ENCODE peak calls at places on chromosomes 11 and 22, in five cellular contexts. One of them, this sample, is unnamed.
A peak's percentile ranks its signal among the peaks of the same experiment; 100 is the strongest.

GRCh38 chr11:808427-809286 is 1.1 kb upstream of the RPLP2 start:
- DNase-seq in NCI-H82: peak; percentile 39
- DNase-seq in substantia nigra: no peak
- DNase-seq in A549: no peak
- DNase-seq in thoracic aorta: no peak
- DNase-seq in this sample: no peak

GRCh38 chr11:133922078-133922870 is 34.5 kb downstream of the IGSF9B start:
- DNase-seq in NCI-H82: no peak
- DNase-seq in substantia nigra: no peak
- DNase-seq in A549: no peak
- DNase-seq in thoracic aorta: no peak
- DNase-seq in this sample: no peak

GRCh38 chr11:15770798-15771414 is 585.4 kb downstream of the SOX6 start:
- DNase-seq in NCI-H82: peak; percentile 53
- DNase-seq in substantia nigra: no peak
- DNase-seq in A549: peak; percentile 36
- DNase-seq in thoracic aorta: no peak
- DNase-seq in this sample: no peak

GRCh38 chr22:39144101-39144815 is 8.2 kb downstream of the CBX7 start:
- DNase-seq in NCI-H82: no peak
- DNase-seq in substantia nigra: no peak
- DNase-seq in A549: no peak
- DNase-seq in thoracic aorta: no peak
- DNase-seq in this sample: no peak

GRCh38 chr11:69387409-69387885 is 93.5 kb downstream of the MYEOV start:
- DNase-seq in NCI-H82: no peak
- DNase-seq in substantia nigra: no peak
- DNase-seq in A549: no peak
- DNase-seq in thoracic aorta: no peak
- DNase-seq in this sample: no peak

GRCh38 chr11:64713781-64714363 is 9.1 kb downstream of the NRXN2 start:
- DNase-seq in NCI-H82: no peak
- DNase-seq in substantia nigra: no peak
- DNase-seq in A549: no peak
- DNase-seq in thoracic aorta: no peak
- DNase-seq in this sample: no peak

GRCh38 chr11:65856689-65857499 is 1.1 kb downstream of the CFL1 start:
- DNase-seq in NCI-H82: peak; percentile 68
- DNase-seq in substantia nigra: peak; percentile 76
- DNase-seq in A549: peak; percentile 81
- DNase-seq in thoracic aorta: no peak
- DNase-seq in this sample: peak; percentile 87

GRCh38 chr11:131874070-131874469 is 503.7 kb downstream of the NTM start:
- DNase-seq in NCI-H82: no peak
- DNase-seq in substantia nigra: no peak
- DNase-seq in A549: no peak
- DNase-seq in thoracic aorta: no peak
- DNase-seq in this sample: no peak

GRCh38 chr11:126518996-126519351 is 163.5 kb downstream of the ST3GAL4 start:
- DNase-seq in NCI-H82: no peak
- DNase-seq in substantia nigra: no peak
- DNase-seq in A549: no peak
- DNase-seq in thoracic aorta: no peak
- DNase-seq in this sample: no peak

GRCh38 chr11:125079151-125079877 is 16.2 kb downstream of the SLC37A2 start:
- DNase-seq in NCI-H82: no peak
- DNase-seq in substantia nigra: no peak
- DNase-seq in A549: no peak
- DNase-seq in thoracic aorta: no peak
- DNase-seq in this sample: no peak

GRCh38 chr22:45688606-45689080 is 17.0 kb downstream of the ATXN10 start:
- DNase-seq in NCI-H82: no peak
- DNase-seq in substantia nigra: no peak
- DNase-seq in A549: peak; percentile 94
- DNase-seq in thoracic aorta: no peak
- DNase-seq in this sample: no peak

GRCh38 chr22:38034278-38034882 is 22.8 kb upstream of the PICK1 start:
- DNase-seq in NCI-H82: peak; percentile 26
- DNase-seq in substantia nigra: peak; percentile 85
- DNase-seq in A549: peak; percentile 82
- DNase-seq in thoracic aorta: peak; percentile 57
- DNase-seq in this sample: peak; percentile 52

GRCh38 chr22:48752451-48753380 is 1075.0 kb downstream of the BRD1 start:
- DNase-seq in NCI-H82: no peak
- DNase-seq in substantia nigra: no peak
- DNase-seq in A549: no peak
- DNase-seq in thoracic aorta: no peak
- DNase-seq in this sample: peak; percentile 18

GRCh38 chr11:33864479-33864878 is 27.4 kb downstream of the LMO2 start:
- DNase-seq in NCI-H82: no peak
- DNase-seq in substantia nigra: no peak
- DNase-seq in A549: no peak
- DNase-seq in thoracic aorta: no peak
- DNase-seq in this sample: no peak

GRCh38 chr11:78961186-78961782 is 386.6 kb upstream of the NARS2 start:
- DNase-seq in NCI-H82: peak; percentile 51
- DNase-seq in substantia nigra: no peak
- DNase-seq in A549: peak; percentile 44
- DNase-seq in thoracic aorta: no peak
- DNase-seq in this sample: peak; percentile 41

GRCh38 chr22:47042861-47043496 is 280.5 kb downstream of the TBC1D22A start:
- DNase-seq in NCI-H82: no peak
- DNase-seq in substantia nigra: no peak
- DNase-seq in A549: no peak
- DNase-seq in thoracic aorta: no peak
- DNase-seq in this sample: no peak

GRCh38 chr11:32385998-32386397 is 49.3 kb downstream of the WT1 start:
- DNase-seq in NCI-H82: peak; percentile 52
- DNase-seq in substantia nigra: no peak
- DNase-seq in A549: peak; percentile 44
- DNase-seq in thoracic aorta: no peak
- DNase-seq in this sample: no peak

GRCh38 chr11:9826390-9826789 is 162.5 kb downstream of the SWAP70 start:
- DNase-seq in NCI-H82: no peak
- DNase-seq in substantia nigra: no peak
- DNase-seq in A549: no peak
- DNase-seq in thoracic aorta: no peak
- DNase-seq in this sample: no peak

GRCh38 chr11:12216542-12217422 is 106.4 kb downstream of the MICAL2 start:
- DNase-seq in NCI-H82: no peak
- DNase-seq in substantia nigra: no peak
- DNase-seq in A549: no peak
- DNase-seq in thoracic aorta: no peak
- DNase-seq in this sample: no peak

GRCh38 chr11:121652982-121653381 is 200.2 kb upstream of the SORL1-AS1 start:
- DNase-seq in NCI-H82: peak; percentile 60
- DNase-seq in substantia nigra: no peak
- DNase-seq in A549: no peak
- DNase-seq in thoracic aorta: no peak
- DNase-seq in this sample: no peak

GRCh38 chr11:63769719-63770443 is 1.3 kb upstream of the ZFTA start:
- DNase-seq in NCI-H82: peak; percentile 46
- DNase-seq in substantia nigra: no peak
- DNase-seq in A549: no peak
- DNase-seq in thoracic aorta: no peak
- DNase-seq in this sample: no peak

GRCh38 chr11:128548655-128549255 is 38.6 kb downstream of the ETS1 start:
- DNase-seq in NCI-H82: no peak
- DNase-seq in substantia nigra: no peak
- DNase-seq in A549: no peak
- DNase-seq in thoracic aorta: no peak
- DNase-seq in this sample: peak; percentile 50

GRCh38 chr11:76073716-76074115 is 132.6 kb downstream of the WNT11 start:
- DNase-seq in NCI-H82: no peak
- DNase-seq in substantia nigra: no peak
- DNase-seq in A549: no peak
- DNase-seq in thoracic aorta: no peak
- DNase-seq in this sample: no peak

GRCh38 chr11:94730153-94730552 is 38.0 kb upstream of the AMOTL1 start:
- DNase-seq in NCI-H82: no peak
- DNase-seq in substantia nigra: no peak
- DNase-seq in A549: no peak
- DNase-seq in thoracic aorta: no peak
- DNase-seq in this sample: no peak

GRCh38 chr11:82682003-82682751 is 51.5 kb downstream of the FAM181B start:
- DNase-seq in NCI-H82: peak; percentile 76
- DNase-seq in substantia nigra: no peak
- DNase-seq in A549: peak; percentile 76
- DNase-seq in thoracic aorta: no peak
- DNase-seq in this sample: no peak

GRCh38 chr22:23175817-23176644 is 4.3 kb upstream of the BCR start:
- DNase-seq in NCI-H82: peak; percentile 56
- DNase-seq in substantia nigra: no peak
- DNase-seq in A549: no peak
- DNase-seq in thoracic aorta: no peak
- DNase-seq in this sample: no peak

GRCh38 chr11:59960502-59961381 is 3.1 kb upstream of the OOSP4A start:
- DNase-seq in NCI-H82: no peak
- DNase-seq in substantia nigra: no peak
- DNase-seq in A549: no peak
- DNase-seq in thoracic aorta: no peak
- DNase-seq in this sample: no peak

GRCh38 chr11:15493921-15494630 is 379.4 kb downstream of the INSC start:
- DNase-seq in NCI-H82: peak; percentile 13
- DNase-seq in substantia nigra: no peak
- DNase-seq in A549: no peak
- DNase-seq in thoracic aorta: no peak
- DNase-seq in this sample: no peak

GRCh38 chr22:21714784-21715183 is 20.8 kb downstream of the YPEL1 start:
- DNase-seq in NCI-H82: no peak
- DNase-seq in substantia nigra: no peak
- DNase-seq in A549: no peak
- DNase-seq in thoracic aorta: no peak
- DNase-seq in this sample: no peak

GRCh38 chr22:50059185-50059880 is 1.2 kb upstream of the TTLL8 start:
- DNase-seq in NCI-H82: peak; percentile 26
- DNase-seq in substantia nigra: no peak
- DNase-seq in A549: peak; percentile 29
- DNase-seq in thoracic aorta: no peak
- DNase-seq in this sample: no peak

GRCh38 chr22:29030618-29031235 is 30.9 kb downstream of the C22orf31 start:
- DNase-seq in NCI-H82: no peak
- DNase-seq in substantia nigra: no peak
- DNase-seq in A549: peak; percentile 82
- DNase-seq in thoracic aorta: peak; percentile 40
- DNase-seq in this sample: peak; percentile 87

GRCh38 chr11:34345991-34346480 is 11.8 kb downstream of the ABTB2 start:
- DNase-seq in NCI-H82: no peak
- DNase-seq in substantia nigra: no peak
- DNase-seq in A549: no peak
- DNase-seq in thoracic aorta: no peak
- DNase-seq in this sample: no peak

GRCh38 chr11:48034926-48035876 is 54.8 kb downstream of the PTPRJ start:
- DNase-seq in NCI-H82: peak; percentile 95
- DNase-seq in substantia nigra: no peak
- DNase-seq in A549: no peak
- DNase-seq in thoracic aorta: peak; percentile 51
- DNase-seq in this sample: no peak

GRCh38 chr11:6406370-6406769 is 12.5 kb downstream of the APBB1 start:
- DNase-seq in NCI-H82: no peak
- DNase-seq in substantia nigra: no peak
- DNase-seq in A549: no peak
- DNase-seq in thoracic aorta: no peak
- DNase-seq in this sample: no peak

GRCh38 chr11:25453471-25453870 is 878.5 kb upstream of the ANO3 start:
- DNase-seq in NCI-H82: no peak
- DNase-seq in substantia nigra: no peak
- DNase-seq in A549: no peak
- DNase-seq in thoracic aorta: no peak
- DNase-seq in this sample: no peak

GRCh38 chr11:122754553-122755322 is 83.6 kb upstream of the CRTAM start:
- DNase-seq in NCI-H82: peak; percentile 14
- DNase-seq in substantia nigra: no peak
- DNase-seq in A549: no peak
- DNase-seq in thoracic aorta: no peak
- DNase-seq in this sample: no peak

GRCh38 chr11:18455686-18456372 is at the start of gene LDHAL6A:
- DNase-seq in NCI-H82: no peak
- DNase-seq in substantia nigra: no peak
- DNase-seq in A549: no peak
- DNase-seq in thoracic aorta: no peak
- DNase-seq in this sample: no peak

This sample was measured in lung.